ENCODE peak calls at places on chromosomes 3 and 15, in four cellular contexts. H is dermis microvascular lymphatic vessel endothelial cell; G is activated CD8-positive, alpha-beta T cell treated with anti-CD3 and anti-CD28 coated beads, Interleukin-2, amount 10 ng/mL, durations not matched to agents 7 days and 5 days; C is activated T-cell treated with anti-CD3 and anti-CD28 coated beads for 48 hours. O is an unnamed sample.

GRCh38 chr3:112004664-112005063 is 5.9 kb downstream of the TAGLN3 start:
- DNase-seq in C (no peak), G (no peak), H (no peak), O (no peak)

GRCh38 chr15:70974004-70974832 is 81.6 kb downstream of the LRRC49 start:
- DNase-seq in H (peak; percentile 75), G (no peak), C (no peak), O (peak; percentile 42)

GRCh38 chr15:45351229-45351628 is 27.1 kb downstream of the GATM start:
- DNase-seq in C (no peak), G (no peak), H (no peak), O (no peak)

GRCh38 chr3:155921486-155921885 is 51.0 kb downstream of the GMPS start:
- DNase-seq in H (no peak), C (no peak), G (no peak), O (no peak)

GRCh38 chr3:58659051-58659675 is 7.4 kb downstream of the FAM3D start:
- DNase-seq in G (no peak), H (peak; percentile 65), C (no peak), O (no peak)

GRCh38 chr3:22284559-22284958 is 533.5 kb upstream of the ZNF385D start:
- DNase-seq in H (peak; percentile 42), C (no peak), G (no peak), O (no peak)

GRCh38 chr3:171446301-171446700 is 13.9 kb downstream of the TNIK start:
- DNase-seq in H (no peak), C (no peak), G (no peak), O (no peak)

GRCh38 chr15:41289953-41290352 is 42.4 kb downstream of the OIP5 start:
- DNase-seq in C (no peak), H (no peak), G (no peak), O (no peak)

GRCh38 chr3:24264748-24265158 is 229.9 kb downstream of the THRB start:
- DNase-seq in H (peak; percentile 61), C (no peak), G (peak; percentile 24), O (peak; percentile 42)

GRCh38 chr3:183764854-183765731 is 60.3 kb downstream of the MAP6D1 start:
- DNase-seq in C (no peak), G (no peak), H (peak; percentile 39), O (no peak)

GRCh38 chr3:126132751-126133511 is 47.5 kb downstream of the ALDH1L1 start:
- DNase-seq in H (no peak), C (no peak), G (no peak), O (no peak)

GRCh38 chr3:12227833-12228232 is 61.0 kb upstream of the PPARG start:
- DNase-seq in C (no peak), G (no peak), H (no peak), O (no peak)

GRCh38 chr3:4343258-4343657 is 40.1 kb downstream of the SETMAR start:
- DNase-seq in G (no peak), H (no peak), C (no peak), O (peak; percentile 36)

GRCh38 chr3:61806810-61807209 is 245.4 kb downstream of the PTPRG start:
- DNase-seq in H (no peak), C (no peak), G (no peak), O (no peak)

GRCh38 chr3:179244874-179245273 is 6.0 kb downstream of the KCNMB3 start:
- DNase-seq in C (no peak), H (no peak), G (no peak), O (no peak)

GRCh38 chr3:129829640-129830039 is 63.9 kb downstream of the TMCC1 start:
- DNase-seq in H (peak; percentile 88), C (no peak), G (peak; percentile 28), O (peak; percentile 78)

GRCh38 chr3:54949491-54950044 is 21.7 kb upstream of the LRTM1 start:
- DNase-seq in C (no peak), G (no peak), H (no peak), O (no peak)

GRCh38 chr15:100809151-100809550 is 70.5 kb upstream of the ALDH1A3 start:
- DNase-seq in G (no peak), H (peak; percentile 70), C (no peak), O (no peak)

GRCh38 chr3:78941587-78941986 is 826.2 kb downstream of the ROBO1 start:
- DNase-seq in H (no peak), C (no peak), G (no peak), O (no peak)

GRCh38 chr3:128380719-128381118 is 86.0 kb downstream of the DNAJB8 start:
- DNase-seq in H (no peak), C (no peak), G (no peak), O (no peak)

GRCh38 chr3:185225080-185225479 is 28.8 kb downstream of the EHHADH start:
- DNase-seq in C (no peak), G (no peak), H (no peak), O (no peak)

GRCh38 chr3:156509209-156510174 is 45.4 kb downstream of the SSR3 start:
- DNase-seq in H (peak; percentile 65), C (no peak), G (no peak), O (peak; percentile 45)